ENCODE peak calls at places on chromosome 6, in four cellular contexts. One of them, this sample, is unnamed.

GRCh38 chr6:2714359-2714895 is 36.3 kb downstream of the MYLK4 start:
- DNase-seq in A549: no peak
- DNase-seq in HepG2: no peak
- DNase-seq in K562: no peak
- DNase-seq in this sample: no peak

GRCh38 chr6:35368038-35368887 is 25.9 kb downstream of the PPARD start:
- DNase-seq in A549: no peak
- DNase-seq in HepG2: peak; percentile 96
- DNase-seq in K562: no peak
- DNase-seq in this sample: no peak

GRCh38 chr6:9487128-9487527 is 927.7 kb downstream of the TFAP2A start:
- DNase-seq in HepG2: no peak
- DNase-seq in K562: no peak
- DNase-seq in A549: no peak
- DNase-seq in this sample: no peak

GRCh38 chr6:117483004-117483644 is 650 bp downstream of the DCBLD1 start:
- DNase-seq in HepG2: peak; percentile 74
- DNase-seq in K562: peak; percentile 50
- DNase-seq in A549: no peak
- DNase-seq in this sample: peak; percentile 69

GRCh38 chr6:66103354-66103753 is 396.3 kb upstream of the EYS start:
- DNase-seq in HepG2: no peak
- DNase-seq in A549: no peak
- DNase-seq in K562: no peak
- DNase-seq in this sample: no peak

GRCh38 chr6:7324520-7324919 is 11.5 kb upstream of the SSR1 start:
- DNase-seq in HepG2: no peak
- DNase-seq in K562: no peak
- DNase-seq in A549: no peak
- DNase-seq in this sample: no peak

GRCh38 chr6:106339334-106340029 is 13.9 kb upstream of the ATG5 start:
- DNase-seq in A549: peak; percentile 86
- DNase-seq in HepG2: peak; percentile 46
- DNase-seq in K562: peak; percentile 58
- DNase-seq in this sample: peak; percentile 57

GRCh38 chr6:52643158-52643557 is 27.8 kb upstream of the TMEM14A start:
- DNase-seq in A549: no peak
- DNase-seq in K562: no peak
- DNase-seq in HepG2: no peak
- DNase-seq in this sample: no peak

GRCh38 chr6:164105705-164106104 is 691.2 kb downstream of the QKI start:
- DNase-seq in HepG2: no peak
- DNase-seq in A549: no peak
- DNase-seq in K562: no peak
- DNase-seq in this sample: no peak

GRCh38 chr6:52933778-52934177 is 24.3 kb upstream of the GSTA3 start:
- DNase-seq in A549: no peak
- DNase-seq in K562: no peak
- DNase-seq in HepG2: no peak
- DNase-seq in this sample: no peak

GRCh38 chr6:5998741-5999687 is 7.7 kb downstream of the NRN1 start:
- DNase-seq in K562: peak; percentile 23
- DNase-seq in A549: no peak
- DNase-seq in HepG2: no peak
- DNase-seq in this sample: peak; percentile 69

GRCh38 chr6:140058846-140059245 is 684.4 kb upstream of the CITED2 start:
- DNase-seq in HepG2: no peak
- DNase-seq in A549: no peak
- DNase-seq in K562: no peak
- DNase-seq in this sample: no peak

GRCh38 chr6:108437821-108438220 is 122.9 kb upstream of the FOXO3 start:
- DNase-seq in K562: no peak
- DNase-seq in HepG2: no peak
- DNase-seq in A549: no peak
- DNase-seq in this sample: no peak

GRCh38 chr6:4607026-4607704 is 169.0 kb upstream of the CDYL start:
- DNase-seq in A549: no peak
- DNase-seq in K562: no peak
- DNase-seq in HepG2: no peak
- DNase-seq in this sample: no peak

GRCh38 chr6:156832166-156832743 is 55.1 kb downstream of the ARID1B start:
- DNase-seq in K562: peak; percentile 62
- DNase-seq in A549: peak; percentile 9
- DNase-seq in HepG2: no peak
- DNase-seq in this sample: no peak

GRCh38 chr6:169689247-169689646 is 12.6 kb downstream of the WDR27 start:
- DNase-seq in HepG2: no peak
- DNase-seq in K562: no peak
- DNase-seq in A549: no peak
- DNase-seq in this sample: no peak

GRCh38 chr6:3620389-3620788 is 131.1 kb downstream of the PXDC1 start:
- DNase-seq in A549: no peak
- DNase-seq in HepG2: no peak
- DNase-seq in K562: no peak
- DNase-seq in this sample: no peak

GRCh38 chr6:149234051-149234962 is 83.2 kb upstream of the TAB2 start:
- DNase-seq in K562: no peak
- DNase-seq in A549: peak; percentile 11
- DNase-seq in HepG2: no peak
- DNase-seq in this sample: no peak
- TF ChIP-seq NR3C1 in K562: no peak
- TF ChIP-seq NR3C1 in A549: no peak
- TF ChIP-seq NR3C1 in HepG2: no peak
- TF ChIP-seq NR3C1 in this sample: no peak

GRCh38 chr6:33858804-33859203 is 55.0 kb upstream of the MLN start:
- DNase-seq in HepG2: no peak
- DNase-seq in A549: no peak
- DNase-seq in K562: no peak
- DNase-seq in this sample: no peak

GRCh38 chr6:33862536-33862935 is 58.7 kb upstream of the MLN start:
- DNase-seq in HepG2: no peak
- DNase-seq in A549: no peak
- DNase-seq in K562: no peak
- DNase-seq in this sample: no peak

GRCh38 chr6:33860006-33860405 is 56.2 kb upstream of the MLN start:
- DNase-seq in HepG2: no peak
- DNase-seq in A549: no peak
- DNase-seq in K562: no peak
- DNase-seq in this sample: no peak

GRCh38 chr6:33861722-33862121 is 57.9 kb upstream of the MLN start:
- DNase-seq in HepG2: no peak
- DNase-seq in A549: no peak
- DNase-seq in K562: no peak
- DNase-seq in this sample: no peak

DNA sequence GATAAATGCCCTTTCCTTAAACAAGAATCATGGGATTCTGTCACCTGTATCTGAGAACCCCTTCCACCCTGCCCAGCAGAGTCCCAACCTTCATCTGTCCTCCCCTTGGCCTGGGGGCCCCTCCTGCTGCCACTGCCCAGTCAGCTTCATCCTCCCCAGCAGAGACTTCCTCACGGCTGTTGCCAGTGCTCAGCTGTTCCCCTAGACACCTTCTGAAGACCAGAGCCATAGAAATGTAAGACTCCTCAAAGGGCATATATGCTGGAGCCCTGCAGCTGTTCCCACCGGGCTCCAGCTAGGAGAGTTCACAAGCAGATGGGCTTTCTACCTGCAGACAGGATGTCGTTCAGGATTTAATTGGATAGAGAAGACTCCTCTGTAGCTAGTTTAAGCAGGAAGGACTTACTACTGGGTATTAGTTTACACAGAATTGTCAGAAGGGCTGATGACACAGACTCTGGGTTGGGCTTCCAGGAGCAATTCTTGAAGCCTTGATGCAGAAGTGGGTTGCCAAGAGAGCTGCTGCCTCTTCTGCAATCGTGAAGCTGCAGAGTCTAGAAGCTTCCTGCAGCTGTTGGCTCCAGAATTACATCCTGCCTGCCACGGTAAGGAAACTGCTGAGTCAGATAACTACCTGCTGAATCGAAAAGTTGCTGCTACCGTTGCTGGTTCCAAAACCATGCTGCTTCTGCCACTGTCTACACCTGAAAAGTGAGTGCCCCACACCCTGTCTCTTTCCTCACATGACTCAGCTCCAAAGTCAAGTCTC is 57.1 kb upstream of the MLN start:
- DNase-seq in A549: no peak
- DNase-seq in K562: no peak
- DNase-seq in HepG2: no peak
- DNase-seq in this sample: no peak
- TF ChIP-seq NR3C1 in A549: no peak
- TF ChIP-seq NR3C1 in K562: no peak
- TF ChIP-seq NR3C1 in HepG2: no peak
- TF ChIP-seq NR3C1 in this sample: no peak

DNA sequence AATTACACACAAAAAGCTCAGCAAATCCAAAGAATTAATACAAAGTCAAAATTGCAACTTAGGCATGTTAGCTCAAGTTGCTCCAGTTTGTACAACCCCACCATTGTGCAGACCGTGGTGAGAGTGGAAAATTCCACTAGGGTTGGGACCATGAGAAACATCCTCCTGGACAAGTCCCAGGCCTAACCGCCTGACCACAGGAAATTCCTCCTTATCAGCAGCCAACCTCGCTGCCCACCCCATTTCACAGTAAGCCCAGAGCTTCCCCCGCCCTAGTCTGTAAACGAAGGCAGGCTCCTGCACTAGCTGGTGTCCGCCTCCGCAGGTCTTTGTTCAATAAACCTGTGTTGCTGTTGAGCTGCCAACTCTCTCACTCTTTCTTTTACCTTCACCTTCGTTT is 1023.3 kb downstream of the EYS start:
- DNase-seq in HepG2: peak; percentile 44
- DNase-seq in K562: no peak
- DNase-seq in A549: no peak
- DNase-seq in this sample: peak; percentile 14
- TF ChIP-seq NR3C1 in HepG2: no peak
- TF ChIP-seq NR3C1 in K562: no peak
- TF ChIP-seq NR3C1 in A549: no peak
- TF ChIP-seq NR3C1 in this sample: no peak

GRCh38 chr6:31907158-31907813 is 5.4 kb upstream of the ZBTB12 start:
- DNase-seq in A549: no peak
- DNase-seq in K562: no peak
- DNase-seq in HepG2: peak; percentile 86
- DNase-seq in this sample: no peak
- TF ChIP-seq NR3C1 in A549: no peak
- TF ChIP-seq NR3C1 in K562: no peak
- TF ChIP-seq NR3C1 in HepG2: no peak
- TF ChIP-seq NR3C1 in this sample: no peak

DNA sequence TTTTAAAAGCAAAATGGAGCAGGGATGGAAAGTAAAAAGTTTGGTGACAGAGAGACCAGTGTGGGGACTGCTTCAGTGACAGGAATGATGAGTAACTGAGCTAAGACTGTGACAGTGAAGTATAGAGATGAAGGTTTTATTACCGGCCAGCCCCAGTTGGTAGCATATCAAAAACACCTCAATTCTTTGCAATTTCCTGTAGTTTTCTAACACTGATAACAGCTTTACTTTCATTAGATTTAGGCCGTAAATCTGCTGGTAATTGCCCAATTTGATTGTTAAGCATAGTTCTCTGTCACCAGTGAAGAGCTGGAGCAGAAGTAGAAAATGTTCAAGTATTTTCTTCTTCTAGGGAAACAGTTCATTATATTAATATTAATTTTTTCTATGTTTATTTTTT is 48.6 kb upstream of the DEFB112 start:
- DNase-seq in K562: no peak
- DNase-seq in HepG2: no peak
- DNase-seq in A549: no peak
- DNase-seq in this sample: no peak
- TF ChIP-seq NR3C1 in K562: no peak
- TF ChIP-seq NR3C1 in HepG2: no peak
- TF ChIP-seq NR3C1 in A549: no peak
- TF ChIP-seq NR3C1 in this sample: no peak

GRCh38 chr6:82711105-82711829 is 347.6 kb downstream of the TPBG start:
- DNase-seq in HepG2: no peak
- DNase-seq in K562: no peak
- DNase-seq in A549: no peak
- DNase-seq in this sample: no peak
- TF ChIP-seq NR3C1 in HepG2: no peak
- TF ChIP-seq NR3C1 in K562: no peak
- TF ChIP-seq NR3C1 in A549: no peak
- TF ChIP-seq NR3C1 in this sample: no peak

GRCh38 chr6:47348316-47348863 is 38.7 kb upstream of the TNFRSF21 start:
- DNase-seq in HepG2: no peak
- DNase-seq in K562: no peak
- DNase-seq in A549: no peak
- DNase-seq in this sample: no peak

GRCh38 chr6:47345761-47346160 is 36.1 kb upstream of the TNFRSF21 start:
- DNase-seq in A549: no peak
- DNase-seq in HepG2: no peak
- DNase-seq in K562: no peak
- DNase-seq in this sample: no peak

GRCh38 chr6:47342824-47343223 is 33.1 kb upstream of the TNFRSF21 start:
- DNase-seq in A549: no peak
- DNase-seq in K562: no peak
- DNase-seq in HepG2: no peak
- DNase-seq in this sample: no peak

DNA sequence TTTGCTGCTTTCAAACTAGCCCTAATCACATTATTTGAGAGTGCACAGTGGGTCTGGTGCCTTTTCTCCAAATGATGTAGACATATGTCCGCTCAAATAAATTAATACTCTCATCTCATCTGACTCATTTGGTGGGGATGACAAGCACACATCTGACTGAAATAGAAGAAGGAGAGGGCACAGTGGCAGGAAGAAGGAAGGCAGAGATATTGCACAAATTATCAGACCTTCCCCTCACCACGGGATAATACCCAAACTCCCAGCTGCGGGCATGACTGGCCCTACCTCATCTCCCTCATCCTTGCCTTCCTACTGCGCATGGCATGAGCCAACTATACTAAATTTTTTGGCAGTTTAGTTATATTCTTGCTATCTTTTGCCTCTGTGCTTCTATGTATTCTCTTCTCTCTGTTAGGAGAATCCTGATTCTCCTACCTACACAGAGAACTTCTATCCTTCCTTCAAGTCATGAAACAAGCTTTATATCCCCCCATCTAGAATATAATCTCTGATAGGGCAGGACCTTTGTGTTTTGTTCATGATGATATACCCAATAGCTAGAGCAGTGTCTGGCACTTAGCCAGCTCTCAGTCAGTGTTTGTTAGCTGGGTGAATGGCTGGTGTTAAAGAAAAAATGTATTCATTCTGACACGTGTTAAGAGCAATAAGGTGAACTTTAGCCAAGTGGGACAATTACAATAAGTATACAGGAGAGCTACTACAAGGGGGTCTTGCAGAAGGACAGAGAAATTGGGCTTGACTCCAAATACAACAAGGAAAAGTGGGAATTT is 34.1 kb upstream of the TNFRSF21 start:
- DNase-seq in HepG2: no peak
- DNase-seq in A549: no peak
- DNase-seq in K562: no peak
- DNase-seq in this sample: no peak
- TF ChIP-seq NR3C1 in HepG2: no peak
- TF ChIP-seq NR3C1 in A549: no peak
- TF ChIP-seq NR3C1 in K562: no peak
- TF ChIP-seq NR3C1 in this sample: no peak

GRCh38 chr6:144083172-144083571 is 12.2 kb downstream of the SF3B5 start:
- DNase-seq in HepG2: no peak
- DNase-seq in A549: no peak
- DNase-seq in K562: no peak
- DNase-seq in this sample: no peak
- TF ChIP-seq NR3C1 in HepG2: no peak
- TF ChIP-seq NR3C1 in A549: no peak
- TF ChIP-seq NR3C1 in K562: no peak
- TF ChIP-seq NR3C1 in this sample: no peak

This sample was measured in WTC11.